ENCODE peak calls at places on chromosomes 2 and 18, in seven cellular contexts. One of them, this sample, is unnamed.

GRCh38 chr2:27303093-27304025 is 4.9 kb downstream of the UCN start:
- DNase-seq in neuronal stem cell: no peak
- DNase-seq in H1: peak
- DNase-seq in mesenchymal stem cell: peak
- DNase-seq in IMR-90: peak
- DNase-seq in H9: no peak
- DNase-seq in trophoblast cell: peak
- DNase-seq in this sample: peak

GRCh38 chr2:236870401-236870800 is 215.3 kb upstream of the COPS8 start:
- DNase-seq in H1: peak
- DNase-seq in mesenchymal stem cell: peak
- DNase-seq in trophoblast cell: no peak
- DNase-seq in IMR-90: no peak
- DNase-seq in neuronal stem cell: no peak
- DNase-seq in H9: peak
- DNase-seq in this sample: peak

GRCh38 chr2:124327293-124327692 is 302.2 kb downstream of the CNTNAP5 start:
- DNase-seq in H9: no peak
- DNase-seq in mesenchymal stem cell: no peak
- DNase-seq in trophoblast cell: no peak
- DNase-seq in neuronal stem cell: no peak
- DNase-seq in IMR-90: no peak
- DNase-seq in H1: no peak
- DNase-seq in this sample: no peak

GRCh38 chr2:110876167-110876999 is 144.0 kb downstream of the ACOXL start:
- DNase-seq in H1: no peak
- DNase-seq in trophoblast cell: no peak
- DNase-seq in H9: no peak
- DNase-seq in neuronal stem cell: no peak
- DNase-seq in mesenchymal stem cell: no peak
- DNase-seq in IMR-90: no peak
- DNase-seq in this sample: peak

GRCh38 chr2:238761802-238762373 is 86.0 kb upstream of the TWIST2 start:
- DNase-seq in mesenchymal stem cell: peak
- DNase-seq in H9: peak
- DNase-seq in neuronal stem cell: peak
- DNase-seq in IMR-90: peak
- DNase-seq in trophoblast cell: peak
- DNase-seq in H1: no peak
- DNase-seq in this sample: peak

GRCh38 chr2:55926974-55927373 is 3.4 kb upstream of the EFEMP1 start:
- DNase-seq in trophoblast cell: no peak
- DNase-seq in mesenchymal stem cell: no peak
- DNase-seq in IMR-90: no peak
- DNase-seq in neuronal stem cell: no peak
- DNase-seq in H1: no peak
- DNase-seq in H9: no peak
- DNase-seq in this sample: no peak

GRCh38 chr2:79512442-79513401 is at the start of gene CTNNA2:
- DNase-seq in mesenchymal stem cell: peak
- DNase-seq in trophoblast cell: peak
- DNase-seq in neuronal stem cell: peak
- DNase-seq in H9: peak
- DNase-seq in H1: peak
- DNase-seq in IMR-90: no peak
- DNase-seq in this sample: peak

GRCh38 chr2:173598525-173598924 is 243.9 kb downstream of the CDCA7 start:
- DNase-seq in IMR-90: no peak
- DNase-seq in H1: no peak
- DNase-seq in mesenchymal stem cell: no peak
- DNase-seq in H9: no peak
- DNase-seq in neuronal stem cell: no peak
- DNase-seq in trophoblast cell: no peak
- DNase-seq in this sample: no peak

GRCh38 chr2:23411752-23412431 is 26.9 kb downstream of the KLHL29 start:
- DNase-seq in H9: no peak
- DNase-seq in neuronal stem cell: no peak
- DNase-seq in trophoblast cell: peak
- DNase-seq in IMR-90: peak
- DNase-seq in mesenchymal stem cell: peak
- DNase-seq in H1: no peak
- DNase-seq in this sample: no peak

GRCh38 chr18:23099621-23100020 is 35.7 kb upstream of the CABLES1 start:
- DNase-seq in H9: no peak
- DNase-seq in trophoblast cell: peak
- DNase-seq in H1: no peak
- DNase-seq in mesenchymal stem cell: peak
- DNase-seq in neuronal stem cell: no peak
- DNase-seq in IMR-90: no peak
- DNase-seq in this sample: no peak

GRCh38 chr2:82478641-82479040 is 1980.4 kb downstream of the SUCLG1 start:
- DNase-seq in trophoblast cell: no peak
- DNase-seq in H9: no peak
- DNase-seq in neuronal stem cell: no peak
- DNase-seq in mesenchymal stem cell: no peak
- DNase-seq in H1: no peak
- DNase-seq in IMR-90: no peak
- DNase-seq in this sample: no peak

DNA sequence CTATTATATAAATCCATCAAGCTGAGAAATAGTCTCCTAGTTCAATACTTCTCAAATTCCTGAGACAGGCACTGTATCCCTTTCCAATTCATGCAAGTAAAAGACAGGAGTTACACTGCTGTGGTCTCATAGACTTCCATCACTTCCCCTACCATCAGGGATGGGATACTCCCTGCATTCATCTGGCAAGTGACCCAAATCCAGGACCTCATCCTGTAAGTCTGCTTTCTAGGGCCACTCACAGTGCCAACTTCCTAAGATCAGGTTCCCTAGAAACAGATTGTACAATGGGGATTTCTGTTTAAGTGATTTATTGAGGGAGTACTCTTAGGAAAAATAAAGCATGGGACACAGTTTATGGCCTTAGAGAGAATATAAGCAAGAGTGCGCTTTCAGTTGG is 424.0 kb upstream of the CDH7 start:
- DNase-seq in H9: no peak
- DNase-seq in neuronal stem cell: no peak
- DNase-seq in trophoblast cell: no peak
- DNase-seq in mesenchymal stem cell: no peak
- DNase-seq in H1: no peak
- DNase-seq in IMR-90: no peak
- DNase-seq in this sample: no peak
- H2BK5ac ChIP-seq in H9: no peak
- H2BK5ac ChIP-seq in neuronal stem cell: no peak
- H2BK5ac ChIP-seq in trophoblast cell: no peak
- H2BK5ac ChIP-seq in mesenchymal stem cell: no peak
- H2BK5ac ChIP-seq in H1: no peak
- H2BK5ac ChIP-seq in IMR-90: no peak
- H2BK5ac ChIP-seq in this sample: no peak

GRCh38 chr18:62809900-62810299 is 94.6 kb downstream of the PHLPP1 start:
- DNase-seq in IMR-90: peak
- DNase-seq in H1: no peak
- DNase-seq in mesenchymal stem cell: peak
- DNase-seq in H9: no peak
- DNase-seq in neuronal stem cell: no peak
- DNase-seq in trophoblast cell: no peak
- DNase-seq in this sample: no peak
- H2BK5ac ChIP-seq in IMR-90: no peak
- H2BK5ac ChIP-seq in H1: no peak
- H2BK5ac ChIP-seq in mesenchymal stem cell: no peak
- H2BK5ac ChIP-seq in H9: no peak
- H2BK5ac ChIP-seq in neuronal stem cell: no peak
- H2BK5ac ChIP-seq in trophoblast cell: no peak
- H2BK5ac ChIP-seq in this sample: no peak

GRCh38 chr2:105032476-105032875 is 5.4 kb upstream of the MRPS9 start:
- DNase-seq in H1: no peak
- DNase-seq in H9: no peak
- DNase-seq in mesenchymal stem cell: no peak
- DNase-seq in IMR-90: no peak
- DNase-seq in neuronal stem cell: no peak
- DNase-seq in trophoblast cell: no peak
- DNase-seq in this sample: no peak

GRCh38 chr2:105039559-105039958 is 1.7 kb downstream of the MRPS9 start:
- DNase-seq in mesenchymal stem cell: no peak
- DNase-seq in H9: no peak
- DNase-seq in trophoblast cell: no peak
- DNase-seq in neuronal stem cell: no peak
- DNase-seq in H1: no peak
- DNase-seq in IMR-90: no peak
- DNase-seq in this sample: no peak

GRCh38 chr2:105038383-105039061 is 653 bp downstream of the MRPS9 start:
- DNase-seq in mesenchymal stem cell: peak
- DNase-seq in H9: peak
- DNase-seq in IMR-90: peak
- DNase-seq in H1: no peak
- DNase-seq in trophoblast cell: peak
- DNase-seq in neuronal stem cell: peak
- DNase-seq in this sample: no peak

GRCh38 chr2:105037572-105038382 is at the start of gene MRPS9:
- DNase-seq in mesenchymal stem cell: peak
- DNase-seq in neuronal stem cell: peak
- DNase-seq in IMR-90: peak
- DNase-seq in trophoblast cell: peak
- DNase-seq in H1: peak
- DNase-seq in H9: peak
- DNase-seq in this sample: peak

GRCh38 chr2:105034170-105034569 is 3.7 kb upstream of the MRPS9 start:
- DNase-seq in trophoblast cell: no peak
- DNase-seq in H9: no peak
- DNase-seq in IMR-90: peak
- DNase-seq in neuronal stem cell: no peak
- DNase-seq in H1: no peak
- DNase-seq in mesenchymal stem cell: no peak
- DNase-seq in this sample: no peak
- H2BK5ac ChIP-seq in trophoblast cell: no peak
- H2BK5ac ChIP-seq in H9: no peak
- H2BK5ac ChIP-seq in IMR-90: no peak
- H2BK5ac ChIP-seq in neuronal stem cell: no peak
- H2BK5ac ChIP-seq in H1: no peak
- H2BK5ac ChIP-seq in mesenchymal stem cell: no peak
- H2BK5ac ChIP-seq in this sample: no peak

GRCh38 chr2:127927415-127927814 is 41.7 kb upstream of the AMMECR1L start:
- DNase-seq in neuronal stem cell: no peak
- DNase-seq in H1: no peak
- DNase-seq in trophoblast cell: no peak
- DNase-seq in IMR-90: no peak
- DNase-seq in H9: no peak
- DNase-seq in mesenchymal stem cell: no peak
- DNase-seq in this sample: no peak
- H2BK5ac ChIP-seq in neuronal stem cell: no peak
- H2BK5ac ChIP-seq in H1: no peak
- H2BK5ac ChIP-seq in trophoblast cell: no peak
- H2BK5ac ChIP-seq in IMR-90: no peak
- H2BK5ac ChIP-seq in H9: no peak
- H2BK5ac ChIP-seq in mesenchymal stem cell: no peak
- H2BK5ac ChIP-seq in this sample: no peak

DNA sequence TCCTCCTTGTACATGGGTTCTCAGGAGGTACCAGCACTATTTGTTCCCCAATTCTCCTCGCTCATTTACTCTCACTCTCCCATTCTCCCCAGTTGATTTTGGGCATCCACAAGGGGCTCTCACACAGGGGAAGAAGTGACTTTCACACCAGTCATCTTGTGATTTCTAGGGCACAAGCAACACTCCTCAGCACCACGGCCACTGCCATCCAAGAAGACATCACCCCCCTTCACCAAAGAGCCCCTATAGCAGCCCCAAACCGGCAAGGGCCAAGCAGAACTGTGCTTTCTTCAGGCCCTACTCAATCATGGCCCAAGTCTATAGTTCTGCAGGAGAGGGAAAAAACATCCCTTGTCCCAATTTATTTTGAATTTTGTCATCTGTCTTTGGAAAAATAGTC is 209.2 kb upstream of the ARL4C start:
- DNase-seq in H1: no peak
- DNase-seq in trophoblast cell: no peak
- DNase-seq in H9: no peak
- DNase-seq in neuronal stem cell: no peak
- DNase-seq in mesenchymal stem cell: no peak
- DNase-seq in IMR-90: no peak
- DNase-seq in this sample: no peak
- H2BK5ac ChIP-seq in H1: no peak
- H2BK5ac ChIP-seq in trophoblast cell: no peak
- H2BK5ac ChIP-seq in H9: no peak
- H2BK5ac ChIP-seq in neuronal stem cell: no peak
- H2BK5ac ChIP-seq in mesenchymal stem cell: no peak
- H2BK5ac ChIP-seq in IMR-90: no peak
- H2BK5ac ChIP-seq in this sample: no peak

DNA sequence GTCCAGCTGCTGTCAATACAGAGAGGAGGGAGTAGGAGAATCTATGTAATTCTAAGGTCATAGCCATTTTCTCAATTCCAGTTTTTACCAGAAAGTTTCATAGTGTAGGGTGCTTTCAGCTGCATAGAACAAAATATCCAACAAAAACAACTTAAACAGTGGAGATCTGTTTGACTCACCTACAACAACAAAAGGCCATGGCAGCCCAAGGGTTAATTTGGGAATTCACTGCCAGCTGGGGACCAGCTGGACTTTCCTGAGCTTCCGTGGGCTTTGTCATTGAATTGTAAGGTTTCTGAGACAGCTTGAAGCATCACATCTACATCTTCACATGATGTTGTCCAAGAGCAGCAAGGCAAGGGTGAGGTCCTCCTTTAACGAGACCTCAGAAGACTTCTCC is 512.7 kb downstream of the IRS1 start:
- DNase-seq in neuronal stem cell: no peak
- DNase-seq in trophoblast cell: no peak
- DNase-seq in IMR-90: no peak
- DNase-seq in H1: no peak
- DNase-seq in H9: no peak
- DNase-seq in mesenchymal stem cell: no peak
- DNase-seq in this sample: no peak
- H2BK5ac ChIP-seq in neuronal stem cell: no peak
- H2BK5ac ChIP-seq in trophoblast cell: no peak
- H2BK5ac ChIP-seq in IMR-90: no peak
- H2BK5ac ChIP-seq in H1: no peak
- H2BK5ac ChIP-seq in H9: no peak
- H2BK5ac ChIP-seq in mesenchymal stem cell: no peak
- H2BK5ac ChIP-seq in this sample: no peak